ENCODE peak calls at places on chromosomes 6 and 20, in six cellular contexts. T is testis; H is natural killer cell treated with Interleukin-12 subunit alpha and Interleukin-12 subunit beta and Interleukin-15 and Interleukin-18, amount 100 ng/mL, for 72 hours; E is RWPE1; N is NCI-H510A; P is COR-L47. Q is an unnamed sample.

GRCh38 chr6:169803291-169803811 is 51.9 kb downstream of the ERMARD start:
- DNase-seq in T (peak; percentile 10), H (no peak), E (no peak), N (no peak), P (no peak), Q (no peak)

GRCh38 chr6:28747631-28748157 is 176.1 kb downstream of the TRIM27 start:
- DNase-seq in T (peak; percentile 29), H (no peak), E (peak; percentile 55), N (no peak), P (no peak), Q (no peak)

GRCh38 chr20:60224914-60225313 is 266.7 kb downstream of the CDH26 start:
- DNase-seq in T (peak; percentile 30), H (no peak), E (no peak), N (no peak), P (peak; percentile 28), Q (no peak)

GRCh38 chr6:74130641-74131040 is 434.6 kb downstream of the CD109 start:
- DNase-seq in T (no peak), H (no peak), E (no peak), N (no peak), P (no peak), Q (no peak)

GRCh38 chr6:107806675-107807074 is 17.4 kb downstream of the SCML4 start:
- DNase-seq in T (no peak), H (no peak), E (no peak), N (no peak), P (peak; percentile 27), Q (no peak)

GRCh38 chr6:125123468-125124249 is 29.9 kb upstream of the TPD52L1 start:
- DNase-seq in T (no peak), H (no peak), E (no peak), N (no peak), P (no peak), Q (no peak)

GRCh38 chr20:8764289-8764962 is 304.5 kb upstream of the PLCB4 start:
- DNase-seq in T (no peak), H (no peak), E (no peak), N (no peak), P (no peak), Q (no peak)

GRCh38 chr6:47083586-47084047 is 41.5 kb upstream of the ADGRF1 start:
- DNase-seq in T (peak; percentile 78), H (no peak), E (peak; percentile 28), N (peak; percentile 53), P (peak; percentile 89), Q (no peak)

Q was measured in trophoblast cell.